ENCODE peak calls at places on chromosome 10, in eight cellular contexts. N is lower lobe of right lung, V is spleen, B is ovary, F is heart right ventricle, Y is tibial nerve, R is brain microvascular endothelial cell, M is adrenal gland. T is an unnamed sample. For H3K27me3, the result is how much of the 10 kb centered on the place peaks cover.

GRCh38 chr10:124917939-124918830 is 23.7 kb upstream of the ZRANB1 start:
- DNase-seq in F (no peak), M (no peak), V (no peak), R (no peak), Y (peak), B (no peak), N (no peak), T (no peak)

GRCh38 chr10:10824611-10825148 is 193.0 kb upstream of the CELF2 start:
- DNase-seq in R (peak), M (peak), F (peak), V (no peak), N (no peak), Y (peak), B (peak), T (peak)

GRCh38 chr10:20971901-20972300 is 74.8 kb upstream of the NEBL start:
- DNase-seq in M (no peak), F (no peak), B (no peak), Y (no peak), V (no peak), R (no peak), N (no peak), T (no peak)

GRCh38 chr10:44278669-44279337 is 106.1 kb downstream of the CXCL12 start:
- DNase-seq in R (no peak), B (no peak), M (peak), Y (no peak), F (no peak), N (no peak), V (no peak), T (no peak)

GRCh38 chr10:127411062-127411461 is 138.0 kb upstream of the NPS start:
- DNase-seq in B (no peak), V (peak), Y (no peak), R (no peak), N (no peak), F (no peak), M (no peak), T (no peak)

GRCh38 chr10:52779541-52780390 is 7.2 kb upstream of the MBL2 start:
- DNase-seq in V (no peak), M (peak), N (peak), B (no peak), F (peak), R (peak), Y (peak), T (no peak)

GRCh38 chr10:24428410-24428782 is 219.5 kb downstream of the KIAA1217 start:
- DNase-seq in B (no peak), N (no peak), M (no peak), V (no peak), F (no peak), Y (no peak), R (peak), T (no peak)

GRCh38 chr10:105024184-105024583 is 383.1 kb downstream of the SORCS3 start:
- DNase-seq in N (no peak), F (no peak), Y (no peak), V (no peak), M (no peak), B (no peak), R (no peak), T (no peak)

GRCh38 chr10:100827819-100828743 is 82.7 kb downstream of the PAX2 start:
- DNase-seq in N (no peak), Y (no peak), B (peak), V (peak), F (no peak), M (peak), R (no peak), T (no peak)

GRCh38 chr10:68208424-68209042 is 23.4 kb downstream of the ATOH7 start:
- DNase-seq in F (peak), M (peak), R (peak), B (peak), N (no peak), Y (no peak), V (no peak), T (no peak)

GRCh38 chr10:60253490-60253889 is 136.2 kb downstream of the ANK3 start:
- DNase-seq in R (no peak), N (no peak), M (no peak), B (no peak), F (no peak), Y (no peak), V (no peak), T (no peak)

GRCh38 chr10:103652599-103653281 is 159.2 kb downstream of the NEURL1 start:
- DNase-seq in Y (peak), N (no peak), M (no peak), V (no peak), F (no peak), R (no peak), B (no peak), T (no peak)

GRCh38 chr10:3261921-3262320 is 89.3 kb upstream of the PITRM1 start:
- DNase-seq in N (no peak), B (no peak), Y (no peak), F (no peak), R (no peak), M (no peak), V (no peak), T (no peak)

GRCh38 chr10:52526251-52526823 is 212.3 kb downstream of the DKK1 start:
- DNase-seq in B (no peak), R (no peak), N (no peak), V (no peak), M (no peak), F (no peak), Y (no peak), T (no peak)

GRCh38 chr10:71088054-71088453 is 124.3 kb upstream of the UNC5B start:
- DNase-seq in B (no peak), Y (no peak), V (no peak), N (no peak), F (no peak), M (no peak), R (no peak), T (no peak)

GRCh38 chr10:119973261-119973660 is 80.7 kb downstream of the SEC23IP start:
- DNase-seq in Y (no peak), N (no peak), M (no peak), F (no peak), V (no peak), B (no peak), R (no peak), T (no peak)

GRCh38 chr10:30029890-30030261 is 29.5 kb downstream of the JCAD start:
- DNase-seq in M (peak), F (no peak), R (no peak), Y (no peak), V (no peak), B (no peak), N (no peak), T (no peak)

GRCh38 chr10:4053940-4054339 is 268.9 kb upstream of the KLF6 start:
- DNase-seq in V (no peak), F (no peak), M (no peak), R (no peak), B (no peak), Y (no peak), N (no peak), T (no peak)

GRCh38 chr10:75788394-75789205 is 357.2 kb downstream of the LRMDA start:
- DNase-seq in M (peak), V (no peak), Y (peak), F (no peak), B (no peak), N (no peak), R (no peak), T (no peak)

GRCh38 chr10:14555806-14556205 is 218.9 kb downstream of the FAM107B start:
- DNase-seq in V (no peak), F (no peak), M (no peak), N (no peak), R (no peak), Y (no peak), B (no peak), T (no peak)

GRCh38 chr10:35486297-35486991 is 118.7 kb upstream of the GJD4 start:
- DNase-seq in Y (no peak), R (no peak), V (no peak), B (no peak), M (peak), F (no peak), N (no peak), T (no peak)

GRCh38 chr10:625751-626711 is 63.4 kb downstream of the DIP2C start:
- DNase-seq in R (no peak), B (no peak), V (peak), F (no peak), M (no peak), N (peak), Y (no peak), T (no peak)

GRCh38 chr10:68171539-68172080 is 60.3 kb downstream of the ATOH7 start:
- DNase-seq in N (no peak), R (no peak), M (no peak), B (no peak), F (no peak), Y (no peak), V (no peak), T (no peak)

DNA sequence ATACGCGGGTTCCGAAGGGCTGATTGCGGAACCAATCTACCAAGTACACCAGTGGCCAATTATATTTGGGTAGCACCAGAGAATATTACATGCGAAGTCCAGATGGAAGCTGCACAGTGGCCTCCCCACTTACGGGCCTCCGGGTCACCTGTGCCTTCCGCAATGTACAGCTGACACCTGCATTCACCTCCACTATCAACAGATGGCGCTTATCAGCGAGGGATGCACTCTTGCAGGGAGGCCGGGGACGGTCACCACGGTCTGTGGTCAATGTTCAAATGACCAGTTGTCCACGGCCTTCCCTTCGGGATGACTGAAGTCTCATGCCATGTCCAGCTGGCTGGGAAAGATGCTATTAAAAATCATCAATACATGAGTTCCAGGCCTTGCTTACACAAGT is 47.6 kb downstream of the SLIT1 start:
- DNase-seq in N (no peak), M (no peak), B (no peak), V (peak), Y (no peak), R (no peak), F (no peak), T (no peak)
- H3K27me3 ChIP-seq in N (under half), M (under half), B (under half), V (under half), Y (under half), R (under half), F (under half), T (under half)

DNA sequence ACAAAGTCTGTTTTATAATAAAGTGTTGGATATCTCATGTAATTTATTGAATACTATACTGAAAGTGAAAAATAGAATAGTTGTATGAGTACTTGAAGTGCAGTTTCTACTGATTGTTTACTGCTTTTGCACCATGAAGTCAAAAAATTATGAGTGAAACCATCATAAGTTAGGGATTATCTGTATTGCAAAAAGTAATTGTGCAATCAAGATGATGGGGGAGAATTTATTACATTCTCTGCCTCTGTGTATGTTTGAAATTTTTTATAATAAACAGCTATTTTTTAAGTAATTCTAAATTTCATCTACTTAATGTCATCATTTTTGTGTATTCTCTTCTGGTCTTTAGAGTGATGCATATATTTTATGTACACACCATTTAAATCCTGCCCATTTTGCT is 47.2 kb upstream of the TMEM273 start:
- DNase-seq in R (no peak), B (no peak), M (no peak), Y (no peak), V (no peak), F (no peak), N (no peak), T (no peak)
- H3K27me3 ChIP-seq in R (under half), B (under half), M (under half), Y (under half), V (under half), F (under half), N (under half), T (under half)

DNA sequence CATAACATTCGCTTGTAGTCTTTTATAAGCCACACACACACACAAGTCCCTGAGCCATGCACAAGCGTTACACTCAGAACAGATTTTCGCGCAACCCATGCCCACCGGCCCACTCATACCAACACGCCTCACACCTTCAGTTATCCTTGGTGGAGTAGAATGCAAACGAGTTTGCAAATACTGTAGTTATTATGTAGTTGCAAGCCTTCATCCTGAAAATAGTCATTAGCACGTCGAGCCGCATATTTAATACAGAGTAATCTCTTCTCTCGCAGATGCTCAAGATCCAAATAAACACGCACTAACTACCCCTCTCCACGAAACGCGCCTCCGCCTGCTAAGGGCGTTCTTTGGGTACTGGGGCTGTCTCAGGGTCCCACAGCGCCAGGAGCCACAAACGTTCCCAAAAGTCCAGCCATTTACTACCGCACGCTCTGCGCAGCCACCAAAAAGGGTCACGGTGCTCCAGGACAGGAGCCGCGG is 1.8 kb downstream of the NKX2-3 start:
- DNase-seq in M (no peak), V (no peak), R (no peak), F (no peak), N (no peak), Y (no peak), B (no peak), T (no peak)
- H3K27me3 ChIP-seq in M (half or more), V (half or more), R (half or more), F (half or more), N (half or more), Y (half or more), B (under half), T (half or more)

GRCh38 chr10:69731698-69732097 is 70.0 kb upstream of the COL13A1 start:
- DNase-seq in B (no peak), V (no peak), Y (no peak), M (no peak), F (no peak), N (no peak), R (no peak), T (no peak)

GRCh38 chr10:69731184-69731583 is 70.5 kb upstream of the COL13A1 start:
- DNase-seq in R (peak), M (no peak), N (no peak), F (no peak), B (no peak), V (no peak), Y (no peak), T (no peak)

GRCh38 chr10:69733791-69734261 is 67.9 kb upstream of the COL13A1 start:
- DNase-seq in B (no peak), M (no peak), F (no peak), R (peak), Y (no peak), V (no peak), N (no peak), T (no peak)

GRCh38 chr10:69732826-69733150 is 68.9 kb upstream of the COL13A1 start:
- DNase-seq in V (no peak), Y (no peak), B (no peak), M (no peak), N (no peak), R (no peak), F (no peak), T (no peak)

DNA sequence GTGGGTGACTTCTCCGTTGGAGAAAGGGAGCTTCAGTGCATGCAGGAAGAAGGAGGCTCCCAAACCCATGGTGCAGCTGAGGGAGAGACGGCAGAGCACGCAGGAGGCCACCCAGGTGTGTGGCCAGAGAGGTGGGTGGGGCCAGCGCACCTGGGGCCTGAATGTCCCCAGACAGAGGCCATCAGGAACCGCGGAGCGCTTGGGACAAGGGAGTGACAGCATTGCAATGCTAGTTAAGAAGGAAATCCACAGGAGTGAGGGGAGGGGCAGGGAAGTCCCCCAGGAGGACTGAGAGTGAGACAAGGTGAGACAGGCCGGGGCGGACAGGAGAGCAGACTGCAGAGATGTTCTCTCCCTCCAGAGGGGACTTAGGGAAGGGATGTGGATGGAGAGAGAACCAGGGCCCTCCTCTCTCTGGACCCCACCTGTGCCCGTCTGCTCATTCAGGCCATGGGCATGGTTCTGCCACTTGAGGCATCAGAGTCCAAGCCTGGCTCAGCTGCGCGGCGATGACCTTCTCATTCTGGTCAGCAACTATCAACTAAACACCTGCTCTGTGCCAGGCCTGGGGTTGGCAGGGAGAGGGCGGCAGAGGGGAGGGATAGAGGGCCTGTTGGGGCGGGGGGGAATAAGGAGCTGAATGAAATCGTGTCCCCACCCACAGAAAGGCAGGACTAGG is 69.4 kb upstream of the COL13A1 start:
- DNase-seq in Y (no peak), V (no peak), B (no peak), N (no peak), M (peak), R (no peak), F (peak), T (no peak)
- H3K27me3 ChIP-seq in Y (under half), V (under half), B (under half), N (under half), M (under half), R (under half), F (under half), T (under half)

DNA sequence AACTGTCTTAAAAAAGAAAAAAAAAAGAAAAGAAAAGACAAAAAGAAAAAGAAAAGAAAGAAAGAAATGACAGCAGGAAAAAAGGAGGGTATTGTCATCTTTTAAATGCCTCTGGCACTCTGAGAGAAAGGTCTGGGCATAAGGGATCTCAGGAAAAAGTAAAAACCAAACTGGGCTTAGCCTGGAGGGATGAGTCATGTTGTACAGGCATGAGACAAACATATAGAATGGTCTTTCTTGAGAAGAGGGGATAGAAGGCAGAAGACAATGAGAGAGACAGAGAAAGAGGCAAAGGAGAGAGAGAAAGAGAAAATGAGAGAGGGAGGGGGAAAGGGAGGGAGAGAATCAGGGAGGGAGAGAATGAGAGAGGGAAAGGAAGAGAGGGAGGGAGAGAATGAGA is 32.3 kb upstream of the KCNMA1 start:
- DNase-seq in B (no peak), N (no peak), M (no peak), R (no peak), Y (no peak), F (no peak), V (no peak), T (no peak)
- H3K27me3 ChIP-seq in B (under half), N (under half), M (under half), R (under half), Y (under half), F (under half), V (half or more), T (under half)

DNA sequence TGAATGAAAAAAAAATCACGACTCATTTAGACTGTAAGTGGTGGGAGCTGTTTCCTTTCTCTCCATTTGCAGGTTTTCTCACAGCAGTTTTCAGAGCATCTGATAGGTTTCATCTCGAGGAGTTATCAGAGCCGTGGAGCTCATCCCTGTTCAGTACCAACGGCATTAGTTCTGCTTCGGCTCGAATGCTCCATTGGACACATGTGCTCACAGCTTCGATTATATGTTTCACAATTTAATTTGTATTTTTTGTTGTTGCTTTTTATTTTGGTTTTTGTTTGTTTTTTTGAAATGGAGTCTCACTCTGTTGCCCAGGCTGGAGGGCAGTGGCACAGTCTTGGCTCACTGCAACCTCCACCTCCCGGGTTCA is 1.5 kb downstream of the SLC18A2 start:
- DNase-seq in N (no peak), V (no peak), B (no peak), R (no peak), F (no peak), M (no peak), Y (no peak), T (no peak)
- H3K27me3 ChIP-seq in N (under half), V (half or more), B (under half), R (under half), F (under half), M (under half), Y (half or more), T (under half)

DNA sequence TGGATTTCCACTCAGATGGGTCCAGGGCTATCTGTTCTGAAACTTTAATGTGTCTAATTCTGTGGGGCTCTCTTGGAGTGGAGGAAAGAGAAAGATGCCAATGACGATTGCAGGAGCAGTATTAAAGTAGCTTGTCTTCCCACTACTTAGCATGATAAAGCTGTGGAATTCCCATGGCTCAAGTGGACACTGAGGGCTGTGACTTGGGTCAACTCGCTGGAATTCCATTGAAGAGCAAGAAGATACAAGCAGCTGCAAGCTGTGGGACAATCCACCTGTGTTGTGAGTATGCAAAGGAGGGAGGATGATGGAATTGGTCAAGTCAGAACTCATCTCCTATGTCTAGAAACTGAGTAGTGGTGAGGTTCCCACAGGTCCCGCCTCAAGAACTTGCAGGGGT is 154.2 kb upstream of the MINDY3 start:
- DNase-seq in V (no peak), R (no peak), N (no peak), F (no peak), B (no peak), Y (no peak), M (no peak), T (no peak)
- H3K27me3 ChIP-seq in V (under half), R (under half), N (under half), F (under half), B (under half), Y (under half), M (under half), T (under half)

T was measured in BJ.